ENCODE peak calls at places on chromosomes 6 and 20, in five cellular contexts. One of them, this sample, is unnamed.

GRCh38 chr20:48772183-48772976 is 55.4 kb downstream of the PREX1 start:
- DNase-seq in lower leg skin: no peak
- DNase-seq in WERI-Rb-1: no peak
- DNase-seq in sigmoid colon: peak; percentile 78
- DNase-seq in AG04449: no peak
- DNase-seq in this sample: no peak

GRCh38 chr6:45650527-45651135 is 272.9 kb upstream of the SUPT3H start:
- DNase-seq in lower leg skin: peak; percentile 32
- DNase-seq in WERI-Rb-1: no peak
- DNase-seq in sigmoid colon: no peak
- DNase-seq in AG04449: peak; percentile 79
- DNase-seq in this sample: no peak

GRCh38 chr6:142355481-142356174 is 53.8 kb downstream of the ADGRG6 start:
- DNase-seq in lower leg skin: no peak
- DNase-seq in WERI-Rb-1: no peak
- DNase-seq in sigmoid colon: no peak
- DNase-seq in AG04449: no peak
- DNase-seq in this sample: no peak

GRCh38 chr6:3940703-3941102 is 91.5 kb downstream of the FAM50B start:
- DNase-seq in lower leg skin: no peak
- DNase-seq in WERI-Rb-1: no peak
- DNase-seq in sigmoid colon: no peak
- DNase-seq in AG04449: no peak
- DNase-seq in this sample: no peak

GRCh38 chr6:15090145-15090579 is 155.7 kb upstream of the JARID2 start:
- DNase-seq in lower leg skin: no peak
- DNase-seq in WERI-Rb-1: peak; percentile 56
- DNase-seq in sigmoid colon: no peak
- DNase-seq in AG04449: no peak
- DNase-seq in this sample: no peak

GRCh38 chr6:56913276-56914138 is 41.4 kb upstream of the BEND6 start:
- DNase-seq in lower leg skin: no peak
- DNase-seq in WERI-Rb-1: no peak
- DNase-seq in sigmoid colon: no peak
- DNase-seq in AG04449: no peak
- DNase-seq in this sample: no peak

GRCh38 chr6:11251553-11252358 is 19.3 kb upstream of the NEDD9 start:
- DNase-seq in lower leg skin: no peak
- DNase-seq in WERI-Rb-1: no peak
- DNase-seq in sigmoid colon: peak; percentile 82
- DNase-seq in AG04449: no peak
- DNase-seq in this sample: no peak

GRCh38 chr6:135568366-135568765 is 70.8 kb upstream of the AHI1 start:
- DNase-seq in lower leg skin: no peak
- DNase-seq in WERI-Rb-1: no peak
- DNase-seq in sigmoid colon: no peak
- DNase-seq in AG04449: peak; percentile 84
- DNase-seq in this sample: peak; percentile 79

GRCh38 chr6:167910652-167911051 is 83.9 kb downstream of the AFDN start:
- DNase-seq in lower leg skin: no peak
- DNase-seq in WERI-Rb-1: no peak
- DNase-seq in sigmoid colon: no peak
- DNase-seq in AG04449: no peak
- DNase-seq in this sample: no peak

GRCh38 chr6:116492331-116493067 is 18.9 kb upstream of the CALHM5 start:
- DNase-seq in lower leg skin: no peak
- DNase-seq in WERI-Rb-1: no peak
- DNase-seq in sigmoid colon: no peak
- DNase-seq in AG04449: no peak
- DNase-seq in this sample: no peak

GRCh38 chr6:14953806-14954205 is 292.1 kb upstream of the JARID2 start:
- DNase-seq in lower leg skin: no peak
- DNase-seq in WERI-Rb-1: peak; percentile 92
- DNase-seq in sigmoid colon: no peak
- DNase-seq in AG04449: no peak
- DNase-seq in this sample: no peak

GRCh38 chr6:117558818-117559217 is 43.5 kb downstream of the GOPC start:
- DNase-seq in lower leg skin: no peak
- DNase-seq in WERI-Rb-1: no peak
- DNase-seq in sigmoid colon: no peak
- DNase-seq in AG04449: no peak
- DNase-seq in this sample: no peak

GRCh38 chr20:44264287-44264686 is 17.2 kb downstream of the GDAP1L1 start:
- DNase-seq in lower leg skin: no peak
- DNase-seq in WERI-Rb-1: no peak
- DNase-seq in sigmoid colon: no peak
- DNase-seq in AG04449: no peak
- DNase-seq in this sample: no peak

GRCh38 chr6:91505199-91505598 is 918.3 kb upstream of the MAP3K7 start:
- DNase-seq in lower leg skin: no peak
- DNase-seq in WERI-Rb-1: no peak
- DNase-seq in sigmoid colon: no peak
- DNase-seq in AG04449: no peak
- DNase-seq in this sample: no peak

GRCh38 chr6:167134448-167135328 is 11.8 kb downstream of the CCR6 start:
- DNase-seq in lower leg skin: peak; percentile 77
- DNase-seq in WERI-Rb-1: no peak
- DNase-seq in sigmoid colon: no peak
- DNase-seq in AG04449: no peak
- DNase-seq in this sample: no peak

GRCh38 chr6:9806195-9806594 is 608.7 kb downstream of the TFAP2A start:
- DNase-seq in lower leg skin: no peak
- DNase-seq in WERI-Rb-1: no peak
- DNase-seq in sigmoid colon: no peak
- DNase-seq in AG04449: no peak
- DNase-seq in this sample: no peak

GRCh38 chr6:150865043-150865405 is 478 bp upstream of the MTHFD1L start:
- DNase-seq in lower leg skin: no peak
- DNase-seq in WERI-Rb-1: no peak
- DNase-seq in sigmoid colon: no peak
- DNase-seq in AG04449: no peak
- DNase-seq in this sample: no peak

GRCh38 chr6:46903175-46903574 is 18.6 kb downstream of the ADGRF5 start:
- DNase-seq in lower leg skin: no peak
- DNase-seq in WERI-Rb-1: no peak
- DNase-seq in sigmoid colon: no peak
- DNase-seq in AG04449: no peak
- DNase-seq in this sample: no peak

GRCh38 chr6:31730631-31731086 is 1.6 kb upstream of the DDAH2 start:
- DNase-seq in lower leg skin: no peak
- DNase-seq in WERI-Rb-1: no peak
- DNase-seq in sigmoid colon: no peak
- DNase-seq in AG04449: no peak
- DNase-seq in this sample: no peak
- H3K4me3 ChIP-seq in lower leg skin: no peak overlapping the region
- H3K4me3 ChIP-seq in WERI-Rb-1: no peak overlapping the region
- H3K4me3 ChIP-seq in sigmoid colon: no peak overlapping the region
- H3K4me3 ChIP-seq in AG04449: no peak overlapping the region
- H3K4me3 ChIP-seq in this sample: peak overlapping the region; percentile 83

DNA sequence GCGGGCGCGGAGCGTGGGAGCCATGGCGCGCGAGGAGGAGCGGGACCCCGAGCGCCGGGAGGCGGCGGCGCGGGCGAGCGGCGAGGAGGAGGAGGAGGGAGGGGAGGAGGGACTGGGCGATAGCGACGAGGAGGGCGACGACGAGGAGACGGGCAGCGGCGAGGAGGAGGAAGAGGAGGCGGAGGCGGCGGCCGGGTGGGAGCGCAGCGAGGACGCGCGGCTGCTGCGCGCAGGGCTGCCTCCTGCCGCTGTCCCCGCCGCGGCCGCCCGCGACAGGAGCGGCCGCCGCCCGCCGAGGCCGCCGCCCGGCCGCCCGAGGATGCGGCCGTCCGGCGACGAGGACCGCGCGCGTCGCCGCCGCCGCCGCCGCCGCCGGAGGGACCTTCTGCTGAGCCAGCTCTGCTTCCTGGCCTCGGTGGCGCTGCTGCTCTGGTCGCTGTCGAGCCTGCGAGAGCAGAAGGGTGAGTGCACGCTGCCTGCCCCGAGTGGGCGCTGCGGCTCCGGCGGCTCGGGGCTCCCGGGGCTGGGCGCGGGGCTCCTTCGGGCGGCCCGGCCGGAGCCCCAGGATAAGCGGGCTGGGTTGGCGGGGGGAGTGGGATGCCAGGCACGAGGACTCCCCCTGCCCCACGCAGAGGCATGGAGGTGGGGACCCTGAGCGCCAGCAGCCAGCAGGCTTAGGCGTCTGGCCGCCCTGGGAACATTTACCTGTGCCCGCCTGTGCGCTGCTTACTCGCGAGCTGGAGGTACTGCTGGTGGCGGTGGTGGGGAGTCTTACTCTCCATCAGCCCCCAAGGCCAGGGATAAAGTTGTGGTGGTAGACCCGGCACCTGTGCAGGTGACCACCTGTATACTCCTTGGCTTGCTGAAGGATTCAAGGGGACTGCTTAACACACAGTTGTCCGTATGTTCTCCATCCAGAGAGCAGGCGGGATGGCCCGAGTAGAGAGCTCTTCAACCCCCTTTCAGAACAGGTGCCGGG is at the start of gene SLC24A3:
- DNase-seq in lower leg skin: peak; percentile 93
- DNase-seq in WERI-Rb-1: peak; percentile 50
- DNase-seq in sigmoid colon: peak; percentile 93
- DNase-seq in AG04449: no peak
- DNase-seq in this sample: no peak
- TF ChIP-seq CTCF in lower leg skin: no peak
- TF ChIP-seq CTCF in WERI-Rb-1: peak; percentile 20
- TF ChIP-seq CTCF in sigmoid colon: peak; percentile 46
- TF ChIP-seq CTCF in AG04449: peak; percentile 38
- TF ChIP-seq CTCF in this sample: peak; percentile 48

GRCh38 chr20:37397076-37397953 is 51.4 kb downstream of the SRC start:
- DNase-seq in lower leg skin: no peak
- DNase-seq in WERI-Rb-1: peak; percentile 45
- DNase-seq in sigmoid colon: no peak
- DNase-seq in AG04449: no peak
- DNase-seq in this sample: no peak

GRCh38 chr20:37395411-37395800 is 49.5 kb downstream of the SRC start:
- DNase-seq in lower leg skin: no peak
- DNase-seq in WERI-Rb-1: no peak
- DNase-seq in sigmoid colon: no peak
- DNase-seq in AG04449: no peak
- DNase-seq in this sample: no peak

GRCh38 chr20:37397954-37398749 is 52.2 kb downstream of the SRC start:
- DNase-seq in lower leg skin: no peak
- DNase-seq in WERI-Rb-1: no peak
- DNase-seq in sigmoid colon: no peak
- DNase-seq in AG04449: no peak
- DNase-seq in this sample: no peak

GRCh38 chr20:37395921-37396519 is 50.1 kb downstream of the SRC start:
- DNase-seq in lower leg skin: no peak
- DNase-seq in WERI-Rb-1: peak; percentile 96
- DNase-seq in sigmoid colon: no peak
- DNase-seq in AG04449: no peak
- DNase-seq in this sample: no peak

GRCh38 chr20:37396520-37397075 is 50.7 kb downstream of the SRC start:
- DNase-seq in lower leg skin: no peak
- DNase-seq in WERI-Rb-1: peak; percentile 95
- DNase-seq in sigmoid colon: no peak
- DNase-seq in AG04449: no peak
- DNase-seq in this sample: no peak
- H3K4me3 ChIP-seq in lower leg skin: no peak overlapping the region
- H3K4me3 ChIP-seq in WERI-Rb-1: no peak overlapping the region
- H3K4me3 ChIP-seq in sigmoid colon: no peak overlapping the region
- H3K4me3 ChIP-seq in AG04449: no peak overlapping the region
- H3K4me3 ChIP-seq in this sample: no peak overlapping the region

DNA sequence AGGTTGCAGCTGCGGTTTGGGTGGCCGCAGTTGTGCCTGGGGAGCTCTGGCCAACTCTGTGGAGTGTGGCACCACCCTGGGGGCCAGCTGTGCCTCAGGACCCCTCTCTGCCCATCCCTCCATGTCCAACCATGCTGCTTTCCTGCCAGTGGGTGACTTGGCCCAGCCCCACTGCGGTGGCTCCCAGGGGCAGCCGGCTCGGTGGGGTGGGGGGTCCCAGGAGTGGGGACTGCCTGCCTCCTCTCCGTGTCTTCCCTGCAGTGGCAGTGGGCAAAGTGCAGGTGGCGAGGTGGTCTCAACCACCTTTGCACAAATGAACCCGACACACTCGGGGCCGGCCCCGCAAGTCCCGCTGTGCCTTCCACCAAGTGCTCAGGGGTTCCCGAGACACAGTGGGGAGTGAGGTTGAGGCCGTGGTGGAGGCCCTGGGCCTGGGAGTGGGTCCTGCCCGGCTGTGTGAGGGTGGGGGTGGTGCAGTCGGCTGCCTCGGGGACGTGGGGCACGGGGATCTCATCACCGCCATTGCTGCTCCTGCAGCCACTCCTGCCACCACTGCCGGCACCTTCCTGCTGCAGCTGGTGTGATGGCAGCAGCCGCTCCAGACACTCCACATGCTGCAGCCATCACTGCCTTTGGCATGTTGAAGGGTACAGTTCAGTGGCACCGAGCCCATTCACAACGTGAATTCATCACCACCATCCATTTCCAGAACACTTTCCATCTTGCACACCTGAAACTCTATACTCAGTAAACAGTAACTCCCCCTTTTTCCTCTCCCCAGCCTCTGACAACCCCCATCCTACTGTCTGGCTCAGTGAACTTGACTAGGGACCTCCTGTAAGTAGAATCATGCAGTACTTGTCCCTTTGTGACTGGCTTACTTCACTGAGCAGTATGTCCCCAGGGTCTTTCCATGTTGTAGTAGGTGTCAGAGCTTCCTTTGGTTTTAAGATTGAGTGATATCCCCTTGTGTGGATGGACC is 10.7 kb upstream of the SLCO4A1 start:
- DNase-seq in lower leg skin: no peak
- DNase-seq in WERI-Rb-1: no peak
- DNase-seq in sigmoid colon: no peak
- DNase-seq in AG04449: no peak
- DNase-seq in this sample: no peak
- TF ChIP-seq CTCF in lower leg skin: no peak
- TF ChIP-seq CTCF in WERI-Rb-1: no peak
- TF ChIP-seq CTCF in sigmoid colon: no peak
- TF ChIP-seq CTCF in AG04449: no peak
- TF ChIP-seq CTCF in this sample: no peak

DNA sequence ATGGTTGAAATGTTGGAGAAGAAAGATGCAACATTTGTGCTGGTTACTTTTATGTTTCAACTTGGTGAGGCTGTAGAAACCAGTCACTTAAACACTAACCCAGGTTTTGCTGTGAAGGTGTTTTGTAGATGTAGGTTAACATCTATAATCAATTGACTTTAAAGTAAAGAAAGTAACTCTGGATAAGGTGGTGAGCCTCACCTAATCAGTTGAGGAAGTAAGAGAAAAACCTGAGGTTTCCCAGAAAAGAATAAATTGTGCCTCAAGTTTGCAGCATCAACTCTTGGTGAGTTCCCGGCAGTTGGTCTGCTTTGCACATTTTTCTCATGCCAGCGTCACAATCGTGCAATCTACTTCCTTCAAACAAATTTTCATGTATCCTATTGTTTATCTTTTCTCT is 673.4 kb downstream of the QKI start:
- DNase-seq in lower leg skin: no peak
- DNase-seq in WERI-Rb-1: no peak
- DNase-seq in sigmoid colon: no peak
- DNase-seq in AG04449: no peak
- DNase-seq in this sample: no peak
- H3K4me3 ChIP-seq in lower leg skin: no peak overlapping the region
- H3K4me3 ChIP-seq in WERI-Rb-1: no peak overlapping the region
- H3K4me3 ChIP-seq in sigmoid colon: no peak overlapping the region
- H3K4me3 ChIP-seq in AG04449: no peak overlapping the region
- H3K4me3 ChIP-seq in this sample: no peak overlapping the region